ENCODE peak calls at places on chromosomes 16 and 17, in five cellular contexts. I, R, J, Q and H are unnamed samples.
A peak's percentile ranks its signal among the peaks of the same experiment; 100 is the strongest.

GRCh38 chr16:77657016-77657415 is 65.3 kb upstream of the NUDT7 start:
- DNase-seq in J (no peak), R (no peak), I (no peak), Q (no peak), H (no peak)

GRCh38 chr16:69520800-69521602 is 44.8 kb upstream of the NFAT5 start:
- DNase-seq in Q (no peak), I (no peak), R (peak; percentile 37), J (no peak), H (no peak)

GRCh38 chr16:68636818-68637217 is 8.3 kb upstream of the CDH3 start:
- DNase-seq in Q (no peak), I (no peak), J (no peak), R (no peak), H (no peak)

GRCh38 chr16:81705261-81705660 is 73.8 kb upstream of the PLCG2 start:
- DNase-seq in J (no peak), R (no peak), I (no peak), Q (no peak), H (no peak)

GRCh38 chr16:84471316-84471715 is 33.1 kb downstream of the MEAK7 start:
- DNase-seq in I (no peak), Q (no peak), R (no peak), J (no peak), H (no peak)

GRCh38 chr16:46842192-46842895 is 11.4 kb upstream of the C16orf87 start:
- DNase-seq in R (no peak), J (no peak), I (no peak), Q (no peak), H (no peak)

GRCh38 chr17:39867891-39868553 is at the start of gene ZPBP2:
- DNase-seq in I (no peak), J (no peak), R (no peak), Q (no peak), H (no peak)

GRCh38 chr16:23089111-23089510 is 60.1 kb downstream of the USP31 start:
- DNase-seq in I (no peak), Q (no peak), R (no peak), J (no peak), H (no peak)

GRCh38 chr17:4573682-4574081 is 10.6 kb upstream of the SMTNL2 start:
- DNase-seq in J (no peak), I (no peak), Q (no peak), R (no peak), H (no peak)

GRCh38 chr17:681738-682137 is 32.9 kb downstream of the VPS53 start:
- DNase-seq in I (no peak), Q (no peak), R (no peak), J (no peak), H (no peak)

GRCh38 chr16:30773826-30774225 is 11.7 kb downstream of the RNF40 start:
- DNase-seq in I (no peak), R (no peak), Q (no peak), J (no peak), H (no peak)

GRCh38 chr16:88200896-88201185 is 181.9 kb upstream of the ZNF469 start:
- DNase-seq in J (no peak), R (no peak), Q (no peak), I (no peak), H (no peak)

GRCh38 chr16:1122031-1122765 is 26.2 kb upstream of the C1QTNF8 start:
- DNase-seq in I (no peak), R (no peak), J (no peak), Q (no peak), H (no peak)

GRCh38 chr17:82216301-82217119 is 3.9 kb upstream of the CCDC57 start:
- DNase-seq in Q (no peak), J (peak; percentile 76), R (peak; percentile 91), I (no peak), H (no peak)

GRCh38 chr16:66705790-66706505 is 9.4 kb upstream of the CMTM4 start:
- DNase-seq in J (no peak), R (peak; percentile 87), Q (no peak), I (no peak), H (no peak)

GRCh38 chr17:17027442-17028058 is 14.7 kb upstream of the MPRIP start:
- DNase-seq in Q (no peak), J (no peak), R (no peak), I (no peak), H (no peak)

GRCh38 chr17:10327640-10328039 is 45.2 kb downstream of the MYH13 start:
- DNase-seq in I (peak; percentile 30), R (peak; percentile 76), J (peak; percentile 75), Q (peak; percentile 43), H (no peak)

GRCh38 chr17:41734949-41735313 is 488 bp upstream of the HAP1 start:
- DNase-seq in J (no peak), R (no peak), I (no peak), Q (no peak), H (no peak)

GRCh38 chr17:78355701-78356100 is 4.2 kb downstream of the SOCS3 start:
- DNase-seq in I (no peak), J (no peak), Q (no peak), R (no peak), H (no peak)